ENCODE peak calls at places on chromosome 9, in eight cellular contexts. S is CD4-positive, alpha-beta memory T cell; D is PC-9; P is stomach; R is OCI-LY7; F is fibroblast of lung; V is caudate nucleus; T is brain microvascular endothelial cell. U is an unnamed sample.

GRCh38 chr9:129887210-129888084 is 52.2 kb downstream of the USP20 start:
- DNase-seq in P (no peak), D (no peak), F (peak), V (peak), S (peak), R (peak), T (peak), U (no peak)

GRCh38 chr9:117718701-117719100 is 14.5 kb downstream of the TLR4 start:
- DNase-seq in P (no peak), S (no peak), R (no peak), T (no peak), V (no peak), D (no peak), F (no peak), U (no peak)

GRCh38 chr9:84153885-84154284 is 173.3 kb downstream of the RMI1 start:
- DNase-seq in R (no peak), P (peak), V (no peak), F (peak), S (no peak), D (no peak), T (peak), U (no peak)

GRCh38 chr9:21096172-21096900 is 18.6 kb upstream of the IFNB1 start:
- DNase-seq in P (no peak), T (peak), S (peak), D (peak), R (peak), V (no peak), F (peak), U (no peak)

GRCh38 chr9:124197177-124198095 is 60.3 kb upstream of the NEK6 start:
- DNase-seq in F (no peak), P (peak), T (no peak), S (no peak), V (no peak), R (peak), D (no peak), U (no peak)

GRCh38 chr9:21974542-21975409 is 19.4 kb downstream of the CDKN2A start:
- DNase-seq in T (peak), P (peak), F (no peak), R (no peak), S (peak), V (no peak), D (peak), U (no peak)

GRCh38 chr9:101540069-101540468 is 6.4 kb downstream of the RNF20 start:
- DNase-seq in D (no peak), V (no peak), S (no peak), P (no peak), R (no peak), T (no peak), F (no peak), U (no peak)

GRCh38 chr9:81559741-81560140 is 129.6 kb downstream of the TLE1 start:
- DNase-seq in P (no peak), V (no peak), R (no peak), S (no peak), F (peak), T (peak), D (peak), U (no peak)

GRCh38 chr9:126448136-126448535 is 121.5 kb downstream of the MVB12B start:
- DNase-seq in P (no peak), S (no peak), V (no peak), R (no peak), F (no peak), T (no peak), D (no peak), U (no peak)

GRCh38 chr9:122538757-122539156 is 11.7 kb upstream of the OR1N1 start:
- DNase-seq in F (no peak), D (no peak), S (no peak), R (no peak), P (no peak), T (no peak), V (no peak), U (no peak)

GRCh38 chr9:122536138-122536537 is 9.0 kb upstream of the OR1N1 start:
- DNase-seq in F (no peak), P (no peak), S (no peak), T (no peak), D (no peak), V (no peak), R (no peak), U (no peak)
- H3K27ac ChIP-seq in F (no peak), P (no peak), S (no peak), T (no peak), D (no peak), V (no peak), R (no peak), U (no peak)

GRCh38 chr9:72579190-72579589 is 57.8 kb downstream of the TMC1 start:
- DNase-seq in V (no peak), D (peak), S (no peak), T (peak), P (peak), R (no peak), F (peak), U (no peak)

GRCh38 chr9:72577212-72577753 is 55.9 kb downstream of the TMC1 start:
- DNase-seq in V (no peak), P (no peak), R (no peak), F (peak), T (no peak), S (no peak), D (peak), U (no peak)

GRCh38 chr9:72574156-72574810 is 52.9 kb downstream of the TMC1 start:
- DNase-seq in F (no peak), V (no peak), P (no peak), T (no peak), D (peak), R (no peak), S (no peak), U (no peak)

GRCh38 chr9:72575673-72576072 is 54.3 kb downstream of the TMC1 start:
- DNase-seq in V (no peak), P (no peak), T (no peak), D (no peak), R (no peak), S (no peak), F (no peak), U (no peak)

DNA sequence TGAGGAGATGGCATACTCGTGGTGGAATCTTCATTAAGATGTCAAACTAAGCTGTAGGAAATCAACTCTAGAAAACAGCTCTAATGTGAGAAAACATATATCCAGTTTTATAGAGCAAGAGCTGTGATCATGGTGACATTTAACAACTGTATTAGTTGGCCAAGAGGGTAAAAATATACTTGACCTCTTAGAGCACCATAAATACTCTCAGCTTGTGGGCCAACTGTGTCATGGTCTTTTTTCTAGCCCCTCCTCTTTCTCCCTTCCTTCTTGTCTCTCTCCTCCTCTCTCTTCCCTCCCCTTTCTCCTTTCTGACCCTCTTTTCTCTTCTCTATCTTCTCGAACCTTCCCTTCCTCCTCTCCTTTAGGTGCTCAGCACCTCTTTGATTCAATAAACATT is 54.7 kb downstream of the TMC1 start:
- DNase-seq in F (no peak), P (no peak), S (no peak), T (no peak), D (no peak), V (no peak), R (no peak), U (no peak)
- H3K27ac ChIP-seq in F (no peak), P (no peak), S (no peak), T (no peak), D (peak), V (no peak), R (no peak), U (no peak)

GRCh38 chr9:125361837-125362531 is 100.4 kb downstream of the GAPVD1 start:
- DNase-seq in S (peak), P (no peak), R (peak), T (peak), V (no peak), F (peak), D (no peak), U (no peak)

GRCh38 chr9:125356032-125356431 is 94.4 kb downstream of the GAPVD1 start:
- DNase-seq in R (no peak), P (no peak), F (no peak), D (no peak), V (no peak), S (no peak), T (no peak), U (no peak)

GRCh38 chr9:125355601-125356000 is 94.0 kb downstream of the GAPVD1 start:
- DNase-seq in T (no peak), D (no peak), V (no peak), R (no peak), F (no peak), S (no peak), P (no peak), U (no peak)

GRCh38 chr9:125359011-125359410 is 97.4 kb downstream of the GAPVD1 start:
- DNase-seq in V (no peak), S (no peak), T (no peak), F (no peak), P (no peak), D (no peak), R (no peak), U (no peak)

GRCh38 chr9:125360621-125361020 is 99.0 kb downstream of the GAPVD1 start:
- DNase-seq in P (no peak), R (no peak), S (no peak), T (no peak), V (no peak), F (no peak), D (no peak), U (no peak)
- H3K27ac ChIP-seq in P (no peak), R (no peak), S (no peak), T (no peak), V (no peak), F (no peak), D (no peak), U (no peak)

GRCh38 chr9:14031761-14032279 is 282.1 kb downstream of the NFIB start:
- DNase-seq in D (no peak), F (no peak), P (no peak), V (no peak), T (peak), S (no peak), R (no peak), U (no peak)
- H3K27ac ChIP-seq in D (no peak), F (no peak), P (no peak), V (no peak), T (no peak), S (no peak), R (no peak), U (no peak)

DNA sequence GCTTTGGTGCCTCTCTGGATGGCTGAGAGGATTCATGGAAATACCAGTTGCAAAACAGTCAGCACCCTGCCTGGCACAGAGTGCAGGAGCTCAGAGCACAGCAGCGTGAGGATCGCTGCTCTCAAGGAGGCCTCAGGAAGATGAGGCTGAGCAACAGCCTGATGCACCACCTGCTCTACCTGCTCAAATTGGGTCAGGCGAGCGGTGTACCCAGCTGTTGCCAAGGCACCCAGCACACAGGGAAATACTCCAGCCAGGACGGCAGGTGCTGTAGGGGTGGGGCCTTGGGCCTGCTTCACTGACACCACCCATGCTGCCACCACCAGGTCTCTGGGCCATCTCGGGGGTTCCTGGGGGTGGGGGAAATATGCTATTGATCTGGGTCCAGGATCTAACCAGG is 4.3 kb downstream of the EEIG1 start:
- DNase-seq in P (peak), T (no peak), D (no peak), V (no peak), S (peak), F (no peak), R (no peak), U (no peak)
- H3K27ac ChIP-seq in P (peak), T (no peak), D (no peak), V (peak), S (peak), F (no peak), R (peak), U (peak)

DNA sequence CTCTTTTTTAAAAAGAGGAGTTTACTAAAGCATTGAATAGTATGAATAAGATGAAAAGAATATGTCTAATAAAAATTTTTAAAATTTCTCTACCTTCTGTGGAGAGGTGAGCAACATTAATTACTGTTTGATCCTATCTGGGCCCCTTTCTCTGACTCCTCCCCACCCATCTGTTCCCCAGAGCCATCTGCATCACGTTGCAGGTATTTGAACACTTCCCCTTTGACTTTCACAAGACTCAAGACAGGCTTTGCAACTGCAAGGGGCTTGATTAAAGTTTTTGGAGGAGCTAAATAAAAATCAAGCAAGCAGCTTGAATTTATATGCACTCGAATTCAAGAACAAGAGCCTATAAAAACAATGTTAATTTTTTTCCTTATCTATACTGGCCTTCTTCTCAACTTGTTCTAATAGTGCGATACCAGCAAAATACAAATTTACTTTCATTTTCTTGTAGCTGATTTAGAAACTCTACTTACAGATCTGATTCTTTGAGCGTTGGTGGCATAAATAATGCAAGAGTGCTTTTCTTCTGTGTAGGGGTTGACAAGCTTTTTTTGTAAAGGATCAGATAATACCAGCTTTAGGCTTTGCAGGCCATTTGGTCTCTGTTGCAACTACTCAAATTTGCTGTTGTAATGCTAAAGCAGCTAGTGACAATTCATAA is 21.3 kb downstream of the TXNDC8 start:
- DNase-seq in D (no peak), F (peak), S (no peak), P (no peak), R (peak), T (no peak), V (no peak), U (no peak)
- H3K27ac ChIP-seq in D (no peak), F (no peak), S (no peak), P (no peak), R (no peak), T (no peak), V (no peak), U (no peak)

DNA sequence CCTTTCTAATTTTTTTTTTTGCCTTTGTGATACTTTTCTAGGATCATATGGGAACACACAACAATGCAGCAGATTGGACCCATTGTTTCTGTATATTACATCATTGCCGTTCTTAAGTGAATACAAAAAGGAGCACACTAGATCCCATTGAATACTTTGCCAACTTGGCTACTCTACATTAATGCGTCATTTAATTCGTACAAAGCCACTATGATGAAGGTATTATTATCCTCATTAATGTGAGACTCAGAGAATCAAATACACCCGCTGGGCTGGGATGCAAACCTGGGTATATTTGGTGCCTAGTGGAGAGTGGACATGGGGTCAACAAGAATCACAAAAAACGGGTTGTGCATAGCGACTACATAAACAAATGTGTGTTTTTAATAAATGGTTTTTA is 31.9 kb downstream of the OR2K2 start:
- DNase-seq in F (no peak), V (no peak), D (no peak), S (no peak), P (no peak), T (no peak), R (no peak), U (no peak)
- H3K27ac ChIP-seq in F (no peak), V (peak), D (no peak), S (no peak), P (no peak), T (no peak), R (no peak), U (peak)